ENCODE peak calls at places on chromosomes 5 and 9, in ten cellular contexts. P, K, S, X, C, A, W, J, Z and H are unnamed samples. For H3K4me1, the result is how much of the 10 kb centered on the place peaks cover.

GRCh38 chr5:150350524-150351344 is 6.8 kb upstream of the TCOF1 start:
- DNase-seq in P (peak), K (peak), S (peak), X (peak), C (peak), A (peak), W (peak), J (peak), Z (peak), H (peak)

GRCh38 chr9:7402704-7403389 is 396.7 kb downstream of the DMAC1 start:
- DNase-seq in P (no peak), K (no peak), S (no peak), X (peak), C (no peak), A (no peak), W (no peak), J (no peak), Z (no peak), H (no peak)

GRCh38 chr9:21883642-21884041 is 81.2 kb downstream of the MTAP start:
- DNase-seq in P (no peak), K (no peak), S (no peak), X (no peak), C (no peak), A (no peak), W (no peak), J (no peak), Z (no peak), H (no peak)

GRCh38 chr9:130902204-130903185 is 5.9 kb upstream of the QRFP start:
- DNase-seq in P (no peak), K (no peak), S (no peak), X (no peak), C (no peak), A (no peak), W (no peak), J (no peak), Z (no peak), H (no peak)

GRCh38 chr9:28808042-28808441 is 1234.8 kb upstream of the C9orf72 start:
- DNase-seq in P (peak), K (no peak), S (no peak), X (no peak), C (no peak), A (no peak), W (no peak), J (no peak), Z (no peak), H (no peak)

GRCh38 chr9:108784998-108785397 is 70.8 kb downstream of the ACTL7B start:
- DNase-seq in P (no peak), K (no peak), S (no peak), X (no peak), C (peak), A (no peak), W (no peak), J (no peak), Z (peak), H (no peak)

GRCh38 chr5:165161204-165161603 is 1655.8 kb downstream of the MAT2B start:
- DNase-seq in P (no peak), K (no peak), S (no peak), X (no peak), C (no peak), A (no peak), W (no peak), J (no peak), Z (no peak), H (no peak)

GRCh38 chr9:3285365-3286161 is 240.2 kb downstream of the RFX3 start:
- DNase-seq in P (no peak), K (no peak), S (no peak), X (no peak), C (no peak), A (no peak), W (no peak), J (no peak), Z (peak), H (no peak)

GRCh38 chr5:176716320-176716719 is 69.0 kb downstream of the TSPAN17 start:
- DNase-seq in P (peak), K (no peak), S (no peak), X (no peak), C (peak), A (no peak), W (no peak), J (no peak), Z (peak), H (no peak)

GRCh38 chr9:132630116-132630515 is 39.7 kb downstream of the DDX31 start:
- DNase-seq in P (no peak), K (no peak), S (no peak), X (no peak), C (no peak), A (no peak), W (no peak), J (no peak), Z (no peak), H (no peak)

GRCh38 chr5:73963021-73963420 is 337.0 kb downstream of the ARHGEF28 start:
- DNase-seq in P (peak), K (no peak), S (no peak), X (no peak), C (no peak), A (no peak), W (no peak), J (no peak), Z (no peak), H (no peak)

GRCh38 chr5:59766394-59766793 is 127.1 kb downstream of the PDE4D start:
- DNase-seq in P (no peak), K (peak), S (no peak), X (no peak), C (no peak), A (peak), W (no peak), J (peak), Z (no peak), H (peak)

GRCh38 chr5:132677191-132677590 is 3.4 kb downstream of the IL4 start:
- DNase-seq in P (peak), K (peak), S (peak), X (peak), C (no peak), A (no peak), W (no peak), J (peak), Z (peak), H (peak)

GRCh38 chr9:78860806-78861475 is 564.0 kb downstream of the PSAT1 start:
- DNase-seq in P (peak), K (no peak), S (no peak), X (peak), C (no peak), A (no peak), W (no peak), J (no peak), Z (peak), H (no peak)

GRCh38 chr9:18683312-18683711 is 209.4 kb downstream of the ADAMTSL1 start:
- DNase-seq in P (no peak), K (peak), S (no peak), X (no peak), C (no peak), A (no peak), W (no peak), J (no peak), Z (no peak), H (no peak)

GRCh38 chr5:16492398-16493175 is 27.0 kb upstream of the ZNF622 start:
- DNase-seq in P (peak), K (peak), S (peak), X (peak), C (no peak), A (peak), W (no peak), J (no peak), Z (peak), H (no peak)

GRCh38 chr9:78032599-78033457 is 1.2 kb upstream of the GNAQ start:
- DNase-seq in P (no peak), K (peak), S (no peak), X (peak), C (no peak), A (no peak), W (no peak), J (no peak), Z (no peak), H (no peak)

GRCh38 chr5:54516051-54516645 is 1.4 kb upstream of the SNX18 start:
- DNase-seq in P (no peak), K (no peak), S (no peak), X (no peak), C (no peak), A (no peak), W (no peak), J (no peak), Z (peak), H (no peak)

GRCh38 chr9:121839726-121840500 is 188.5 kb downstream of the DAB2IP start:
- DNase-seq in P (no peak), K (no peak), S (no peak), X (no peak), C (no peak), A (no peak), W (no peak), J (no peak), Z (no peak), H (no peak)

GRCh38 chr9:95511232-95511951 is 5.4 kb downstream of the PTCH1 start:
- DNase-seq in P (peak), K (peak), S (no peak), X (peak), C (peak), A (no peak), W (peak), J (peak), Z (peak), H (no peak)

GRCh38 chr5:132013711-132014110 is 2.3 kb upstream of the ACSL6 start:
- DNase-seq in P (no peak), K (peak), S (no peak), X (no peak), C (no peak), A (no peak), W (no peak), J (peak), Z (no peak), H (peak)

GRCh38 chr9:135088348-135088978 is 995 bp downstream of the OLFM1 start:
- DNase-seq in P (no peak), K (no peak), S (no peak), X (no peak), C (no peak), A (peak), W (no peak), J (no peak), Z (no peak), H (no peak)

GRCh38 chr9:6218099-6218502 is 2.5 kb downstream of the IL33 start:
- DNase-seq in P (peak), K (no peak), S (no peak), X (no peak), C (peak), A (no peak), W (no peak), J (no peak), Z (peak), H (no peak)

GRCh38 chr9:36450110-36450732 is 50.2 kb upstream of the RNF38 start:
- DNase-seq in P (peak), K (no peak), S (no peak), X (no peak), C (peak), A (no peak), W (peak), J (no peak), Z (peak), H (no peak)

DNA sequence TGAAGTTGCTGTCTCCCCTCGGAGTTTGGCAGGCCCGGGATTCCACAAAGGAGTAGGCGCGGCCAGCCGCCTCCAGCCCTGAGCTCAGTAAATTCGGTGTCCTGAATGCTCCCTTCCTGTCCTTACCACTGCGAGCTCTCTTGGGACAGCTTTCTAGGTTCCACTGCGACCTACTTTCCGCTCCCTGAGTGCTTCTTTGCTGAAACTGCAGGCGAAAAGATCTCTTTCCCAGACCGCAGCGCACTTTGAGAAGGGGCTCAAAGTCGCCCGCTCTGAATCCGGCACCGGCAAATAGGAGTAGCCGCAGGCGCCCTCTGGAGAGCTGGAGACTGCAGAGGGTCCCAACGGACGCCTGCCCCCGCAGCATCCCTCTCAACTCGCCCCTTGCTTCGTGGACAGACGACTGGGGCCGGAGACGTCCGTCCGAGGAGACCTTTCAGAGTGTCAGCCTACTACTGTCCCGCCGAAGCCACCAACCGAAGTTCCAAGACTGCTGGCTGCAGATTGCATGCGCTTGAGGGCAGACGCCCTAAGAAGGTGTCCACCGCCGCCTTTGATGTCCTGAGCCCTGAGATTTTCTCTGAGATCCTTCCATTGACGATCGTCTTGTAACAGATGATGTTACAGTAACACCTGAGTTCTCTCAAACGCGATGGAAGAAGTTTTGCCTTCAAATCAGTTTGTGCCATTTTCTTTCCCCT is 96.0 kb downstream of the ANXA2R start:
- DNase-seq in P (no peak), K (no peak), S (no peak), X (peak), C (no peak), A (no peak), W (no peak), J (no peak), Z (peak), H (no peak)
- H3K4me3 ChIP-seq in P (no peak), K (no peak), S (peak), X (peak), C (no peak), A (no peak), W (no peak), J (no peak), Z (peak), H (no peak)

DNA sequence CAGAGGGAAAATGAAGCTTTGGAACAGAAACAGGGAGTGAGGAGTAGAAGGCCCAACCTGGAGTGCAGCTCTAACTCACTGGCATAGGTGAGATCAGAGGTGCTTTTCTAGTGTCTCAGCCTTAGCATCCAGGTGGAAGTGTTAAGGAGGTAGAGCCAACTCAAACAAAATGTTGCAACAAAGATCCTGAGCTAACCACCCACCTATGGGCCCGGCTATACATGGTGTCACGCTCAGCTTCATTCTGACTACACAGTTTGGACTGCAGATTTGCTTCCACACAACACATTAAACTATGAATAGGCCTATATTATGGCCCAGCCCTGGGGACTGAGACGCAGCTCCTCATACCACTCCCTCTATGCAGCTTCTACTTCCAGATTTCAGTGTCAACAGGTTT is 9.0 kb downstream of the C5orf63 start:
- DNase-seq in P (no peak), K (no peak), S (no peak), X (no peak), C (no peak), A (no peak), W (no peak), J (no peak), Z (no peak), H (no peak)
- H3K4me1 ChIP-seq in P (under half), K (under half), S (under half), X (under half), C (under half), A (under half), W (under half), J (under half), Z (under half), H (under half)

GRCh38 chr5:158178535-158178934 is 319.6 kb upstream of the CLINT1 start:
- DNase-seq in P (no peak), K (no peak), S (no peak), X (no peak), C (no peak), A (no peak), W (no peak), J (no peak), Z (no peak), H (no peak)

GRCh38 chr5:158180407-158180806 is 321.5 kb upstream of the CLINT1 start:
- DNase-seq in P (no peak), K (no peak), S (no peak), X (no peak), C (no peak), A (no peak), W (no peak), J (no peak), Z (no peak), H (no peak)

GRCh38 chr5:158172005-158172404 is 313.1 kb upstream of the CLINT1 start:
- DNase-seq in P (no peak), K (no peak), S (no peak), X (no peak), C (no peak), A (no peak), W (no peak), J (no peak), Z (no peak), H (no peak)

GRCh38 chr5:158174918-158175663 is 316.1 kb upstream of the CLINT1 start:
- DNase-seq in P (peak), K (peak), S (peak), X (no peak), C (peak), A (peak), W (peak), J (peak), Z (peak), H (peak)

GRCh38 chr5:158175664-158176507 is 316.9 kb upstream of the CLINT1 start:
- DNase-seq in P (peak), K (peak), S (no peak), X (no peak), C (no peak), A (no peak), W (no peak), J (peak), Z (peak), H (no peak)
- H3K4me3 ChIP-seq in P (no peak), K (no peak), S (no peak), X (no peak), C (no peak), A (no peak), W (no peak), J (no peak), Z (no peak), H (no peak)

DNA sequence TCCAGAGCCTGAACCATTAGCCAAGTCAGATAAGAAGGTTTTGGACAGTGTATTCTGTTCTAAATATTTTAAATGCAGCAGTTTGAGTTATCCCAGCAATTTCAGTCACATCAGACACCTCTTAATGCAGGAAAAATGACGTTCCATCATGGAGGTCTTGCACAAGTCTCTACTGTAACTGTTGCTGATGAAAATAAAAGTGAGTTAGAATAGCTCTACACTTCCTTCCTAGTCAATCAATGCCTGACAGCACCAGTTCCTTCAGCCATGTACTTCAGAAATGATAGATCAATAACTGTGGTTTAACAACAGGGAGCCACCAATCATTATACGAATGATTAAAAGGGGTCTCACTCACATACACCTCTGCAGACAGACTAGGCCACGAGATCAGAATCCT is 215.7 kb downstream of the BNC2 start:
- DNase-seq in P (no peak), K (no peak), S (no peak), X (no peak), C (no peak), A (no peak), W (no peak), J (no peak), Z (no peak), H (no peak)
- H3K4me1 ChIP-seq in P (under half), K (under half), S (under half), X (under half), C (under half), A (under half), W (under half), J (under half), Z (under half), H (under half)

DNA sequence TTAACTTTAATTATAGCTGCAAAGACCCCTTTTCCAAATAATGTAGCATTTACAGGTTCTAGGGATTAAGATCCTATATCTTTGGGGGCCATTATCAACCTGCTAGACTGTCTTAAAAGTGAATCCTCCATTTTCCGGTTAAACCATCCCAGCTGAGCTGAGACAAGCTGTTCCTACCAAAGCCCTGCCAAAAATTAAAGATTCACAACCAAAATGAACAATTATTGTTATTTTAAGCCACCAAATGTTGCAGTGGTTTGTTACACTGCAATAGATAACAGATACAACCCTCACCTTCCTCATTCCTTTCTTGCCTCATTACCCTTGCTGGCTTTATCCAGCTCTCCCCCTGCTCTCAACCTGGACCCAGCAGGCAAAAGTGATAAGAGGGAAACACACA is 343.4 kb downstream of the CDK5RAP2 start:
- DNase-seq in P (no peak), K (no peak), S (no peak), X (no peak), C (no peak), A (no peak), W (no peak), J (no peak), Z (no peak), H (no peak)
- H3K4me3 ChIP-seq in P (no peak), K (no peak), S (no peak), X (no peak), C (no peak), A (no peak), W (no peak), J (no peak), Z (no peak), H (no peak)

DNA sequence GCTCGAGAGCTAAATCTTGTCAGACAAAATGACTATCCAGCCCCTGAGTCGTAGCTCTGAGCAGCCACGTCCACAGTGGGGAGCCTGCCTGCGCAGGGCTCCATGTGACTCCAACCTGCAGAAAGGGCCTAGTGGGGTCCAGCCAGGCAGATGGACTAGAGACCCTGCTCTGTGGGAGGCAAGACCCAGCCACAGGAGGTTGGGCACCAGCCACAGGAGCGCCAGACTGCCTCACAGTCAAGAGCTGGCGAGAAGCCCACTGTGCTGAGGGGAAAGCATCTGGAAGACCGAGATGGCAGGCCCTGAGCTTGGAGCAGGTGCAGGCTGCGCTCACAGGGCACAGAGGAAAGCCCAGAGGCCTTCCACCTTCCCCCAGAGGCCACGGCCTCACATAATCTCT is 61.4 kb downstream of the C5orf15 start:
- DNase-seq in P (no peak), K (no peak), S (peak), X (no peak), C (no peak), A (peak), W (no peak), J (no peak), Z (no peak), H (no peak)
- H3K4me1 ChIP-seq in P (under half), K (under half), S (under half), X (under half), C (under half), A (under half), W (under half), J (under half), Z (under half), H (under half)

GRCh38 chr5:86929123-86929766 is 311.5 kb downstream of the COX7C start:
- DNase-seq in P (no peak), K (no peak), S (no peak), X (no peak), C (no peak), A (no peak), W (no peak), J (no peak), Z (no peak), H (no peak)
- H3K4me3 ChIP-seq in P (no peak), K (no peak), S (no peak), X (no peak), C (no peak), A (no peak), W (no peak), J (no peak), Z (no peak), H (no peak)